ENCODE peak calls at places on chromosome 21, in five cellular contexts. U, L, S, R and G are unnamed samples.

GRCh38 chr21:32525282-32525681 is 60.0 kb downstream of the TCP10L start:
- DNase-seq in U (no peak), L (no peak), S (no peak), R (no peak), G (no peak)

GRCh38 chr21:32844653-32845443 is 73.3 kb upstream of the PAXBP1 start:
- DNase-seq in U (peak; percentile 70), L (peak; percentile 82), S (no peak), R (peak; percentile 60), G (no peak)

GRCh38 chr21:14318598-14318997 is 64.3 kb downstream of the HSPA13 start:
- DNase-seq in U (no peak), L (no peak), S (no peak), R (no peak), G (no peak)

GRCh38 chr21:43827015-43827611 is 37.7 kb downstream of the RRP1 start:
- DNase-seq in U (peak; percentile 58), L (peak; percentile 62), S (no peak), R (peak; percentile 65), G (no peak)

GRCh38 chr21:35398366-35398982 is 349.4 kb upstream of the RUNX1 start:
- DNase-seq in U (peak; percentile 40), L (no peak), S (no peak), R (no peak), G (no peak)

GRCh38 chr21:19704832-19705231 is 1293.4 kb upstream of the NCAM2 start:
- DNase-seq in U (no peak), L (no peak), S (no peak), R (no peak), G (no peak)

GRCh38 chr21:32921632-32922230 is 104.0 kb upstream of the OLIG2 start:
- DNase-seq in U (no peak), L (peak; percentile 27), S (peak; percentile 48), R (no peak), G (no peak)

GRCh38 chr21:16644690-16645089 is 868.2 kb upstream of the CXADR start:
- DNase-seq in U (peak; percentile 40), L (peak; percentile 6), S (no peak), R (no peak), G (no peak)

GRCh38 chr21:41187537-41188025 is 19.6 kb downstream of the BACE2 start:
- DNase-seq in U (no peak), L (no peak), S (no peak), R (no peak), G (no peak)

GRCh38 chr21:34889287-34889536 is 159.9 kb downstream of the RUNX1 start:
- DNase-seq in U (peak; percentile 87), L (peak; percentile 67), S (peak; percentile 51), R (peak; percentile 53), G (no peak)

GRCh38 chr21:34745557-34746255 is 76.9 kb downstream of the CLIC6 start:
- DNase-seq in U (peak; percentile 92), L (peak; percentile 83), S (peak; percentile 76), R (peak; percentile 64), G (peak; percentile 51)

GRCh38 chr21:29074783-29075182 is 1.3 kb upstream of the CCT8 start:
- DNase-seq in U (no peak), L (no peak), S (no peak), R (no peak), G (no peak)

GRCh38 chr21:35337573-35337972 is 288.5 kb upstream of the RUNX1 start:
- DNase-seq in U (no peak), L (no peak), S (no peak), R (no peak), G (no peak)

GRCh38 chr21:33377221-33377620 is 26.0 kb upstream of the IFNGR2 start:
- DNase-seq in U (no peak), L (no peak), S (no peak), R (no peak), G (no peak)

GRCh38 chr21:43979654-43980053 is 32.5 kb upstream of the TRAPPC10 start:
- DNase-seq in U (no peak), L (no peak), S (no peak), R (no peak), G (no peak)

GRCh38 chr21:33825898-33826297 is 89.7 kb downstream of the ATP5PO start:
- DNase-seq in U (peak; percentile 65), L (no peak), S (no peak), R (no peak), G (no peak)

GRCh38 chr21:43855955-43856354 is 9.1 kb upstream of the AGPAT3 start:
- DNase-seq in U (no peak), L (no peak), S (no peak), R (no peak), G (no peak)

GRCh38 chr21:43794857-43795256 is 5.5 kb downstream of the RRP1 start:
- DNase-seq in U (no peak), L (no peak), S (no peak), R (no peak), G (no peak)

GRCh38 chr21:33428669-33429068 is 25.5 kb downstream of the IFNGR2 start:
- DNase-seq in U (no peak), L (peak; percentile 99), S (no peak), R (no peak), G (no peak)

GRCh38 chr21:21286170-21286798 is 288.1 kb downstream of the NCAM2 start:
- DNase-seq in U (no peak), L (peak; percentile 1), S (no peak), R (no peak), G (no peak)

GRCh38 chr21:29018540-29018939 is 609 bp downstream of the RWDD2B start:
- DNase-seq in U (peak; percentile 49), L (no peak), S (no peak), R (peak; percentile 57), G (no peak)

GRCh38 chr21:33392586-33392985 is 10.6 kb upstream of the IFNGR2 start:
- DNase-seq in U (no peak), L (no peak), S (no peak), R (no peak), G (no peak)

GRCh38 chr21:44529011-44529421 is 11.0 kb downstream of the KRTAP10-1 start:
- DNase-seq in U (no peak), L (no peak), S (no peak), R (no peak), G (no peak)

GRCh38 chr21:34941162-34941561 is 107.9 kb downstream of the RUNX1 start:
- DNase-seq in U (no peak), L (no peak), S (no peak), R (no peak), G (no peak)

GRCh38 chr21:34280389-34280795 is 83.4 kb upstream of the KCNE2 start:
- DNase-seq in U (peak; percentile 69), L (peak; percentile 32), S (no peak), R (no peak), G (no peak)

GRCh38 chr21:33971492-33972013 is 55.9 kb upstream of the ATP5PO start:
- DNase-seq in U (peak; percentile 23), L (peak; percentile 62), S (no peak), R (no peak), G (no peak)

GRCh38 chr21:35136586-35137254 is 87.6 kb upstream of the RUNX1 start:
- DNase-seq in U (peak; percentile 29), L (peak; percentile 37), S (no peak), R (peak; percentile 24), G (no peak)

GRCh38 chr21:36429672-36430546 is 44.7 kb downstream of the CHAF1B start:
- DNase-seq in U (peak; percentile 97), L (peak; percentile 99), S (peak; percentile 84), R (peak; percentile 97), G (peak; percentile 51)
- TF ChIP-seq CTCF in U (peak; percentile 19), L (no peak), S (peak; percentile 16), R (no peak), G (peak; percentile 49)

DNA sequence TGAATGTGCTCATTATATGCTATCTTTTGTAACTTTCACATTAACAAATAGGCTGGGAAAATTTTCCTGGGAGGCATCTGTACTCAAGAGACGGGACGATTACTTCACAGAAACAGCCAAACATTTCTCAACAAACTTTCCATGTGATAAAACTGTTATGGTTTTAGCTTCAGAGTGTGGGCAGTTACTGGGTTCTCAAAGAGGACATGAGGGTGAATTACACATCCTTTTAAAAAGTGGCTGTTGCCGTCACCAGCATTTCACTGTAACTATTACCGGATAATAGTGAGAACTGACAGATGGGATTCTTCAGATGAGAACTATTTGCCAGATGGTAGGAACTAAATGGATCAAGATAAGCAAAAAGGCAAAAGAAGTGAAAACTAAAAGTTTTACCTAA is 109.1 kb downstream of the APP start:
- DNase-seq in U (peak; percentile 93), L (peak; percentile 7), S (no peak), R (no peak), G (no peak)
- TF ChIP-seq CTCF in U (no peak), L (no peak), S (no peak), R (no peak), G (no peak)

GRCh38 chr21:46096596-46096981 is 1.3 kb upstream of the COL6A2 start:
- DNase-seq in U (no peak), L (no peak), S (peak; percentile 2), R (no peak), G (no peak)

GRCh38 chr21:46098303-46099141 is 610 bp downstream of the COL6A2 start:
- DNase-seq in U (peak; percentile 36), L (no peak), S (peak; percentile 31), R (no peak), G (peak; percentile 16)

GRCh38 chr21:46096997-46097825 is 701 bp upstream of the COL6A2 start:
- DNase-seq in U (no peak), L (no peak), S (peak; percentile 19), R (peak; percentile 11), G (peak; percentile 10)

GRCh38 chr21:46099476-46099875 is 1.6 kb downstream of the COL6A2 start:
- DNase-seq in U (peak; percentile 50), L (no peak), S (peak; percentile 19), R (peak; percentile 11), G (peak; percentile 8)

DNA sequence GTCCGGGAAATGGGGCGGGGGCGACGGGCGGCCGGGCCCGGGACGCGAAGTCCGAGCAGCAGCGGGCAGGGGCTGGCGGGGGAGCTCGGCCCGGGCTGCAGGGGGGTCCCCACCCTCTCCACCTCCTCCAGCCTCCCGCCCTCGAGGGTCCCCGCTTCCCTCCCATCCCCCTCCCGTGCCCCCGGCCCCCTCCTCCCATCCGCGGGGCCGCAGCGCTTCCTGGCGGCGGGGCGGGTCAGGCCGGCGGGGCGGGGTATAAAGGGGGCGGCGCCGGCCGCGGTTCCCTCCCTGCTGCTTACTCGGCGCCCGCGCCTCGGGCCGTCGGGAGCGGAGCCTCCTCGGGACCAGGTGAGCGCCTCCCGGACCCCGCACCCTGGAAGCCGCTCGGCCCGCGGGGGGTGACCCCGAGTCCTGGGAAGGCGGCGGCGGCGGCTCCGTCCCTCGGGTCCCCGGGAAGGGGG is at the start of gene COL6A2:
- DNase-seq in U (peak; percentile 77), L (peak; percentile 16), S (peak; percentile 76), R (peak; percentile 11), G (peak; percentile 47)
- TF ChIP-seq CTCF in U (peak; percentile 31), L (no peak), S (peak; percentile 37), R (no peak), G (peak; percentile 33)

DNA sequence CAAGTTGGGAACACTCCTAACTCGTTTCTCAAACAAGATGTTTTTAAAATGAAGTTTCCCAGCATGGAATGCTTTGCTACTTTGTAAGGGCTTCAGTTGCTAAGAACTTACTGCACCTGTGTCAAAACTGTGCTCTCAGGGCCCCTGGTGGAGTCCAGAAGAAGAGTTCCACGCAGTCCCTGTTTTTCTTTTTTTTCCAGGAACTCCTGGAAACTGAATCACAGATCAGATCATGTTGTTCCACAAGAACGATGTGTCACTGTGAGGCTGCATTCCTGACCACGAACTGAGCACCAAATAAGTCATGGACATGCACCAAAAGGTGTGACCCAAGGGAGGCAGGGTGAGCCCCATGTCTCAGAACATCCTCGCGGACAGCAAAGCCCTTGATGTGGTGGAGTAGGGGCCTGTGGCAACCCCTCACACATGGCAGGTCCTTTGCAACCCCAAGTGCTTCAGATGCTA is 257.2 kb downstream of the KCNJ6 start:
- DNase-seq in U (peak; percentile 49), L (peak; percentile 83), S (no peak), R (peak; percentile 72), G (no peak)
- TF ChIP-seq CTCF in U (peak; percentile 23), L (peak; percentile 26), S (no peak), R (peak; percentile 8), G (peak; percentile 41)